ENCODE peak calls at places on chromosome 5, in ten cellular contexts. W is fibroblast of the aortic adventitia, B is K562, K is GM12865, I is HFF-Myc, L is sigmoid colon, E is kidney, C is HepG2, U is WERI-Rb-1, S is Calu3. O is an unnamed sample.

GRCh38 chr5:91244380-91245073 is 138.6 kb downstream of the ARRDC3 start:
- DNase-seq in W (no peak), B (no peak), K (no peak), I (no peak), L (no peak), E (no peak), C (no peak), U (no peak), S (no peak), O (no peak)

GRCh38 chr5:2126512-2126911 is 243.8 kb upstream of the IRX4 start:
- DNase-seq in W (no peak), B (no peak), K (no peak), I (no peak), L (no peak), E (no peak), C (no peak), U (no peak), S (no peak), O (peak)

GRCh38 chr5:21802869-21803490 is 1050.2 kb downstream of the CDH12 start:
- DNase-seq in W (peak), B (peak), K (peak), I (no peak), L (no peak), E (no peak), C (peak), U (no peak), S (no peak), O (no peak)

GRCh38 chr5:177094224-177095087 is 7.7 kb downstream of the FGFR4 start:
- DNase-seq in W (peak), B (no peak), K (no peak), I (no peak), L (peak), E (peak), C (peak), U (no peak), S (no peak), O (no peak)

GRCh38 chr5:171143171-171143570 is 165.9 kb upstream of the TLX3 start:
- DNase-seq in W (no peak), B (no peak), K (no peak), I (no peak), L (no peak), E (no peak), C (no peak), U (no peak), S (no peak), O (no peak)

GRCh38 chr5:44294492-44294891 is 94.7 kb downstream of the FGF10 start:
- DNase-seq in W (no peak), B (no peak), K (no peak), I (no peak), L (peak), E (peak), C (no peak), U (no peak), S (no peak), O (no peak)

GRCh38 chr5:9339206-9339818 is 206.6 kb downstream of the SEMA5A start:
- DNase-seq in W (no peak), B (peak), K (peak), I (peak), L (no peak), E (no peak), C (peak), U (peak), S (no peak), O (no peak)

GRCh38 chr5:167699434-167699833 is 592.0 kb upstream of the WWC1 start:
- DNase-seq in W (peak), B (no peak), K (no peak), I (peak), L (no peak), E (no peak), C (no peak), U (no peak), S (peak), O (no peak)

GRCh38 chr5:139410886-139411835 is 7.3 kb upstream of the SPATA24 start:
- DNase-seq in W (no peak), B (no peak), K (no peak), I (no peak), L (peak), E (no peak), C (no peak), U (peak), S (no peak), O (no peak)

GRCh38 chr5:142924135-142924883 is 154.1 kb downstream of the ARHGAP26 start:
- DNase-seq in W (peak), B (no peak), K (peak), I (no peak), L (no peak), E (no peak), C (no peak), U (no peak), S (no peak), O (no peak)

GRCh38 chr5:78224358-78224757 is 70.1 kb downstream of the AP3B1 start:
- DNase-seq in W (no peak), B (no peak), K (no peak), I (no peak), L (no peak), E (no peak), C (no peak), U (no peak), S (no peak), O (no peak)

GRCh38 chr5:78221467-78221866 is 73.0 kb downstream of the AP3B1 start:
- DNase-seq in W (no peak), B (no peak), K (no peak), I (no peak), L (no peak), E (no peak), C (no peak), U (no peak), S (no peak), O (no peak)

GRCh38 chr5:78221964-78222451 is 72.5 kb downstream of the AP3B1 start:
- DNase-seq in W (peak), B (peak), K (peak), I (no peak), L (no peak), E (no peak), C (no peak), U (peak), S (peak), O (no peak)
- TF ChIP-seq CTCF in W (peak), B (peak), K (peak), I (no peak), L (no peak), E (no peak), C (no peak), U (peak), S (peak), O (no peak)

DNA sequence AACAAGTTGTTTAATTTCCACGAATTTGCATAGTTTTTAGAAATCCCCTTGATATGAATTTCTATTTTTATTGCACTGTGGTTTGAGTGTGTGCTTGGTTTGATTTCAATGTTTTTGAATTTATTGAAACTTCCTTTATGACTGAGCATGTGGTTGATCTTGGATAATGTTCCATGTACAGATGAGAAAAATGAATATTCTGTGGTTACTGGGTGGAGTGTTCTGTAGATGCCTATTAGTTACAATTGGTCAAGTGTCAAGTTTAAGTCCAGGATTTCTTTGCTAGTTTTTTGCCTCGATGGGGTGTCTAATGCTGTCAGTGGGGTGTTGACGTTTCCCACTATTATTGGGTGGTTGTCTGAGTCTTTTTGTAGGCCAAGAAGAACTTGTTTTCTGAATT is 319.5 kb upstream of the ACTBL2 start:
- DNase-seq in W (peak), B (no peak), K (no peak), I (no peak), L (no peak), E (no peak), C (no peak), U (no peak), S (no peak), O (no peak)
- TF ChIP-seq CTCF in W (no peak), B (no peak), K (no peak), I (no peak), L (no peak), E (no peak), C (no peak), U (no peak), S (no peak), O (no peak)

GRCh38 chr5:173575985-173576384 is 40.5 kb downstream of the BOD1 start:
- DNase-seq in W (no peak), B (no peak), K (no peak), I (no peak), L (no peak), E (no peak), C (no peak), U (no peak), S (no peak), O (no peak)

GRCh38 chr5:173570321-173571090 is 45.9 kb downstream of the BOD1 start:
- DNase-seq in W (no peak), B (no peak), K (no peak), I (no peak), L (peak), E (no peak), C (no peak), U (no peak), S (no peak), O (no peak)

GRCh38 chr5:173574983-173575382 is 41.5 kb downstream of the BOD1 start:
- DNase-seq in W (no peak), B (no peak), K (no peak), I (no peak), L (no peak), E (no peak), C (no peak), U (no peak), S (no peak), O (no peak)

GRCh38 chr5:173572431-173573125 is 43.9 kb downstream of the BOD1 start:
- DNase-seq in W (peak), B (no peak), K (no peak), I (no peak), L (peak), E (no peak), C (no peak), U (no peak), S (no peak), O (no peak)

GRCh38 chr5:173573126-173573960 is 43.1 kb downstream of the BOD1 start:
- DNase-seq in W (peak), B (peak), K (peak), I (no peak), L (peak), E (peak), C (peak), U (peak), S (peak), O (peak)
- TF ChIP-seq CTCF in W (peak), B (peak), K (peak), I (peak), L (peak), E (peak), C (peak), U (peak), S (peak), O (peak)

DNA sequence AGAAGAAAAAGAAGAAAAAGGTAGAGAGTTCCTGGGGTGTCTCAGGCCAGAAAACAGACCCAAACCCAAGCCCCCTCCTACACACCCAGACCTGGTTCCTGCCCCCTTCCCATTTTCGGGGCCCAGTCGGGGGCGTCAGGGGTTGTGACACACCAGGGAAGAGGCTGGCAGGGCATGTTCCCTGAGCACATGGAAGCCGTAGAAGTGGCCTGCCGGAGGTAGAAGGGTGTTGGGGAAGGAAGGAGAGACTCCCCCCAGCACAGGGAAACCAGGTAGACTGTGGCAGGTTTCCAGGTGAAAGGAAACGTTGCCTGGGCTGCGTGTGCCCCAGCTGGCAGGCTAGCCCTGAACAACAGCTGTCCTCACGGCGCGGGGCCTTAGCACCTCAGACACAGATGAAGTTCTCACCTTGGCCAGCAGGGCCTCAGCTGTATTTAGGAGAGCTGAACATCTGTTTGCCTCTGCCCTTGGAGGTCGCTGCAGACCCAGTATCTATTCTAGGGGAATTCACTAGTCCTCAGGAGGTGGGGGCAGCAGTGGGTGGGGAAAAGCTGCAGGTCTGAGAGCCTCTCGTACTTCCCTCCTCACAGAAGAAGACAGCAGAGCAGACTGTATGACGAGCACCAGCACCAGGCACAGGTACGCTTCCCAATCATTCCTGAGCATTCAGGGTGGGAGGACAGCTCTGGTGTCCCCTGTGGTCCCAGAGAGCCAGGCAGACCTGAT is 14.1 kb downstream of the CD74 start:
- DNase-seq in W (no peak), B (peak), K (peak), I (no peak), L (no peak), E (peak), C (no peak), U (no peak), S (no peak), O (no peak)
- TF ChIP-seq CTCF in W (peak), B (peak), K (peak), I (peak), L (no peak), E (peak), C (no peak), U (no peak), S (peak), O (peak)

GRCh38 chr5:128667148-128667547 is 129.1 kb upstream of the FBN2 start:
- DNase-seq in W (no peak), B (no peak), K (peak), I (no peak), L (no peak), E (no peak), C (no peak), U (no peak), S (no peak), O (no peak)
- TF ChIP-seq CTCF in W (no peak), B (peak), K (no peak), I (no peak), L (no peak), E (no peak), C (no peak), U (peak), S (no peak), O (no peak)

GRCh38 chr5:97041239-97041638 is 101.2 kb downstream of the LIX1 start:
- DNase-seq in W (peak), B (no peak), K (no peak), I (no peak), L (no peak), E (no peak), C (peak), U (no peak), S (no peak), O (no peak)

GRCh38 chr5:97043511-97043910 is 98.9 kb downstream of the LIX1 start:
- DNase-seq in W (no peak), B (no peak), K (no peak), I (no peak), L (no peak), E (no peak), C (no peak), U (no peak), S (no peak), O (no peak)

GRCh38 chr5:97042981-97043380 is 99.4 kb downstream of the LIX1 start:
- DNase-seq in W (no peak), B (no peak), K (no peak), I (no peak), L (no peak), E (peak), C (no peak), U (no peak), S (no peak), O (no peak)

GRCh38 chr5:97046270-97046982 is 96.0 kb downstream of the LIX1 start:
- DNase-seq in W (peak), B (no peak), K (no peak), I (no peak), L (no peak), E (no peak), C (no peak), U (no peak), S (no peak), O (no peak)

GRCh38 chr5:97044057-97044456 is 98.4 kb downstream of the LIX1 start:
- DNase-seq in W (peak), B (peak), K (peak), I (no peak), L (peak), E (peak), C (peak), U (peak), S (peak), O (no peak)
- TF ChIP-seq CTCF in W (peak), B (peak), K (peak), I (peak), L (peak), E (peak), C (peak), U (peak), S (no peak), O (peak)

GRCh38 chr5:39696672-39697398 is 272.1 kb upstream of the DAB2 start:
- DNase-seq in W (no peak), B (no peak), K (no peak), I (no peak), L (no peak), E (no peak), C (no peak), U (no peak), S (no peak), O (no peak)

GRCh38 chr5:39691136-39691535 is 266.4 kb upstream of the DAB2 start:
- DNase-seq in W (no peak), B (no peak), K (no peak), I (no peak), L (no peak), E (no peak), C (no peak), U (no peak), S (no peak), O (no peak)

GRCh38 chr5:39697891-39698290 is 273.1 kb upstream of the DAB2 start:
- DNase-seq in W (no peak), B (no peak), K (no peak), I (no peak), L (no peak), E (no peak), C (no peak), U (no peak), S (no peak), O (no peak)

GRCh38 chr5:39689919-39690318 is 265.1 kb upstream of the DAB2 start:
- DNase-seq in W (no peak), B (no peak), K (no peak), I (no peak), L (no peak), E (no peak), C (no peak), U (no peak), S (no peak), O (no peak)

GRCh38 chr5:39691993-39692392 is 267.2 kb upstream of the DAB2 start:
- DNase-seq in W (no peak), B (no peak), K (no peak), I (no peak), L (no peak), E (no peak), C (no peak), U (no peak), S (peak), O (no peak)
- TF ChIP-seq CTCF in W (no peak), B (peak), K (peak), I (no peak), L (no peak), E (no peak), C (peak), U (peak), S (peak), O (peak)

DNA sequence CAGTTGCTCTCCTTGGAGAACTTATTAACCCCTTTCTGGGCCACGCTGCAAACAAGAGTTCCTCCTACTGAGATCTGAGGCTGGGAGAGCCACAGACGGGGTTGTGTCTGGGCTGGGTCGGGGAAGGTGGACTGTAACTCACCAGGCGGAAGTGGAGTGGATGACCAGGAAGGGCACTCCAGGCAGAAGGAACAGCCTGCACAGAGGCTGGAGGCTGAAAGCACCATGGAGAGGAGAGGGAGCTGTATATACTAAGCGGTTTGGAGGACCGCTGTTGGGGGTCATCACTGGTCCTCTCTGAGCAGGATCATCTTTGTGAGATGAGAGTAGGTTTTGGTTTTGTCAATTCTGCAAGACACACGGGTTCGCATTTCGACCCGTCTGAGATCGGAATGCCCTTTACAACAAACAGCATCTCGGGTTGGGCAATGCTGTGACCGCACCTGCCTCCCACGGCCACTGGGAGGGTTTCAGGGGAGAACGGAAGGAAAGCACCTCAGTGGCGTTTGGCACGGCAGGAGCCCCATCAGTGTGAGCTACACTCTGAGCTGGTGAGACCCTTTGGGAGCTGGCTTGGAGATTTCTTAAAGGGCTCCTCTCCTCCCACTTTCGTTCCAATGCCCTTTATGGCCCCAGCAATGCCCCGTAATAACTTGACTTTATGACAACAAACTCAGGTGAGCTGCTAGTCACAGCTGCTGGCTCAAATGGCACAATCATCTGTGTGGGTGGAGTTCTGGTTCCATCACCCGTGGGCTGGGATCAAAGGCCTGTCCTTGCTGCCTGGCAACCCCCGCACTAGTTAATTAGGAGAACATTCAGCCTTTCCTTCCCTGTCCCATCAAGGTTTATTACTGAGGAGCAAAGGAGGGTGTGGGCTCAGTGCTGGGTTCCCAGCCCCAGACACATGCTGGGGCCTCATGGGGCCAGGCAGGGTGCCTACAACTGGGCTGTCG is 18.7 kb upstream of the NEURL1B start:
- DNase-seq in W (no peak), B (no peak), K (no peak), I (no peak), L (no peak), E (peak), C (no peak), U (no peak), S (no peak), O (no peak)
- TF ChIP-seq CTCF in W (no peak), B (no peak), K (no peak), I (no peak), L (no peak), E (no peak), C (no peak), U (peak), S (no peak), O (peak)

GRCh38 chr5:32852535-32852934 is 141.4 kb downstream of the NPR3 start:
- DNase-seq in W (peak), B (no peak), K (peak), I (no peak), L (no peak), E (no peak), C (peak), U (no peak), S (peak), O (no peak)
- TF ChIP-seq CTCF in W (peak), B (no peak), K (no peak), I (peak), L (no peak), E (peak), C (peak), U (no peak), S (peak), O (peak)

DNA sequence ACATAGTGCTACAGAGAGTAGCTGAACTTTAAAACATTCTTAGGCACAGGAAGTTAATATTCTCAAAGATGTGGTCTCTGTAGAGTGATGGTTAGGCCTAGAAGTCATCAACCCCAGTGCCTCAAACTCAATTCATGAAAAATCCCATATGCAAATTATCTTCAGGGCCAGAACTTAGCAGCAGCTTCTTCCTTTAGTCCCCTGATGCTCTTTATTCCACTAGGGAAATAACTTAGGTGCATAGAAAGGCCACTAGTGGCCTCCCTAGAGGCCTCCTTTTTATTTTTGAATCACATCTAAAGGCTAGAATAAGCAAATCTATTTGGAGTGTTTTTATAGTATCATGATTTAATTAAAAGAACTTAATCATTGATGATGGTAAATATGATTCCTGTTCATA is 88.3 kb downstream of the GIN1 start:
- DNase-seq in W (no peak), B (no peak), K (no peak), I (no peak), L (no peak), E (no peak), C (no peak), U (no peak), S (no peak), O (no peak)
- TF ChIP-seq CTCF in W (peak), B (peak), K (no peak), I (peak), L (peak), E (no peak), C (no peak), U (peak), S (peak), O (peak)